ENCODE peak calls at places on chromosomes 7 and 10, in ten cellular contexts. K is fibroblast of pulmonary artery; Y is activated CD8-positive, alpha-beta memory T cell treated with anti-CD3 and anti-CD28 coated beads, Interleukin-2, amount 50 U/mL, for 48 hours; L is stimulated activated CD8-positive, alpha-beta memory T cell treated with anti-CD3 and anti-CD28 coated beads, Interleukin-15, amount 100 ng/mL, for 24 hours; M is ecto neural progenitor cell; Q is activated naive CD8-positive, alpha-beta T cell treated with anti-CD3 and anti-CD28 coated beads, Interleukin-2, amount 10 ng/mL, durations not matched to agents 7 days and 5 days; D is body of pancreas; N is pancreas; C is T-helper 1 cell; S is progenitor cell of endocrine pancreas. E is an unnamed sample.

GRCh38 chr7:29398011-29398410 is 165.6 kb upstream of the PRR15 start:
- DNase-seq in S (no peak), Q (no peak), D (no peak), N (no peak), Y (no peak), M (no peak), C (no peak), K (no peak), L (no peak), E (no peak)

GRCh38 chr7:127251048-127251451 is 1.7 kb downstream of the GRM8 start:
- DNase-seq in N (no peak), C (no peak), Y (no peak), S (no peak), Q (no peak), D (no peak), L (no peak), K (no peak), M (no peak), E (no peak)

GRCh38 chr7:157371296-157371695 is 34.5 kb downstream of the DNAJB6 start:
- DNase-seq in D (no peak), M (no peak), S (no peak), N (no peak), Q (no peak), Y (no peak), C (no peak), L (no peak), K (no peak), E (no peak)

GRCh38 chr10:7767209-7767608 is 20.6 kb downstream of the KIN start:
- DNase-seq in C (no peak), N (no peak), D (no peak), L (no peak), Y (no peak), M (no peak), S (no peak), K (peak; percentile 60), Q (no peak), E (no peak)

GRCh38 chr10:688621-689426 is 644 bp downstream of the DIP2C start:
- DNase-seq in D (peak; percentile 39), C (no peak), Y (no peak), M (peak; percentile 68), N (no peak), L (no peak), K (peak; percentile 49), S (peak; percentile 37), Q (no peak), E (no peak)

GRCh38 chr10:109765838-109766237 is 157.5 kb downstream of the XPNPEP1 start:
- DNase-seq in S (no peak), K (no peak), Y (no peak), N (no peak), C (no peak), M (no peak), L (no peak), Q (no peak), D (no peak), E (no peak)

GRCh38 chr7:818031-818699 is 14.1 kb upstream of the SUN1 start:
- DNase-seq in N (no peak), M (no peak), S (no peak), Q (no peak), D (no peak), L (no peak), C (no peak), Y (no peak), K (peak; percentile 52), E (no peak)

GRCh38 chr10:78124167-78124566 is 90.5 kb downstream of the RPS24 start:
- DNase-seq in C (no peak), S (no peak), N (no peak), D (no peak), M (no peak), Y (no peak), Q (no peak), L (no peak), K (no peak), E (no peak)

GRCh38 chr10:98326621-98327027 is 58.6 kb upstream of the LOXL4 start:
- DNase-seq in M (no peak), Y (no peak), K (no peak), N (peak; percentile 15), L (no peak), D (no peak), Q (no peak), C (no peak), S (no peak), E (no peak)

GRCh38 chr10:129345763-129346162 is 121.3 kb upstream of the MGMT start:
- DNase-seq in K (no peak), Q (no peak), D (no peak), M (no peak), S (no peak), L (no peak), C (no peak), Y (no peak), N (no peak), E (no peak)

GRCh38 chr10:33139191-33139646 is 181.2 kb upstream of the ITGB1 start:
- DNase-seq in N (no peak), Y (peak; percentile 78), M (no peak), C (peak; percentile 46), Q (peak; percentile 61), K (no peak), D (no peak), S (no peak), L (no peak), E (peak; percentile 52)